ENCODE peak calls at places on chromosome 7, in four cellular contexts. D is effector memory CD8-positive, alpha-beta T cell; L is glutamatergic neuron; U is A673. P is an unnamed sample.

GRCh38 chr7:98534493-98534892 is 82.6 kb upstream of the NPTX2 start:
- DNase-seq in U (no peak), L (no peak), D (no peak), P (no peak)

GRCh38 chr7:151058766-151059361 is 525 bp upstream of the SLC4A2 start:
- DNase-seq in U (no peak), D (peak), L (no peak), P (no peak)

GRCh38 chr7:44043902-44044301 is 600 bp upstream of the DBNL start:
- DNase-seq in L (no peak), D (no peak), U (no peak), P (no peak)

GRCh38 chr7:137661634-137662033 is 185.1 kb downstream of the DGKI start:
- DNase-seq in L (no peak), U (no peak), D (no peak), P (no peak)

GRCh38 chr7:9149499-9150082 is 716.2 kb downstream of the NXPH1 start:
- DNase-seq in D (no peak), L (no peak), U (no peak), P (no peak)

GRCh38 chr7:75649462-75649861 is 89.3 kb downstream of the HIP1 start:
- DNase-seq in U (no peak), L (no peak), D (no peak), P (no peak)

GRCh38 chr7:100008525-100008924 is 6.9 kb upstream of the ZKSCAN1 start:
- DNase-seq in L (no peak), D (no peak), U (no peak), P (no peak)

GRCh38 chr7:16071246-16071857 is 350.0 kb downstream of the CRPPA start:
- DNase-seq in D (no peak), U (peak), L (no peak), P (peak)

GRCh38 chr7:8064828-8065227 is 96.2 kb downstream of the GLCCI1 start:
- DNase-seq in L (no peak), U (no peak), D (no peak), P (no peak)

GRCh38 chr7:28024786-28025334 is 155.7 kb downstream of the JAZF1 start:
- DNase-seq in U (no peak), D (no peak), L (no peak), P (no peak)

GRCh38 chr7:88115258-88116195 is 104.3 kb downstream of the SRI start:
- DNase-seq in U (no peak), D (no peak), L (no peak), P (no peak)

GRCh38 chr7:82665966-82666507 is 222.5 kb upstream of the CACNA2D1 start:
- DNase-seq in U (no peak), D (no peak), L (no peak), P (peak)

GRCh38 chr7:95126053-95126709 is 198.2 kb downstream of the PON1 start:
- DNase-seq in U (no peak), D (no peak), L (no peak), P (no peak)

GRCh38 chr7:47852330-47853245 is 95.7 kb downstream of the PKD1L1 start:
- DNase-seq in U (no peak), D (no peak), L (no peak), P (no peak)

P was measured in D341Med.